ENCODE peak calls at places on chromosome 5, in nine cellular contexts. Y is effector memory CD4-positive, alpha-beta T cell; B is PC-3; Q is mammary epithelial cell; T is Panc1; L is fibroblast of lung; M is gastrocnemius medialis; S is colonic mucosa; P is cardiac muscle cell. J is an unnamed sample. For H3K9me3, the result is how much of the 10 kb centered on the place peaks cover.

GRCh38 chr5:174313615-174314014 is 268.1 kb downstream of the NSG2 start:
- DNase-seq in S (no peak), T (no peak), Y (no peak), P (no peak), M (no peak), L (no peak), Q (no peak), B (no peak), J (no peak)

GRCh38 chr5:135648109-135648508 is 69.3 kb upstream of the CXCL14 start:
- DNase-seq in Q (no peak), L (no peak), M (no peak), S (no peak), P (no peak), Y (no peak), B (no peak), T (no peak), J (no peak)

GRCh38 chr5:55680353-55680752 is 31.8 kb downstream of the SLC38A9 start:
- DNase-seq in Q (no peak), S (no peak), P (no peak), M (no peak), T (no peak), Y (no peak), B (no peak), L (peak), J (no peak)

GRCh38 chr5:45094876-45095275 is 286.1 kb downstream of the MRPS30 start:
- DNase-seq in T (no peak), M (no peak), L (no peak), P (no peak), B (no peak), Y (no peak), Q (no peak), S (no peak), J (no peak)

GRCh38 chr5:81579525-81579924 is 171.4 kb downstream of the SSBP2 start:
- DNase-seq in L (no peak), B (no peak), M (no peak), P (peak), S (no peak), Y (no peak), Q (peak), T (no peak), J (no peak)

GRCh38 chr5:173333900-173334685 is 5.9 kb upstream of the STC2 start:
- DNase-seq in Q (peak), S (no peak), Y (no peak), B (peak), M (no peak), L (peak), T (no peak), P (peak), J (no peak)

GRCh38 chr5:94442971-94443370 is 175.4 kb downstream of the KIAA0825 start:
- DNase-seq in L (no peak), S (no peak), Q (peak), B (peak), P (peak), T (no peak), M (no peak), Y (no peak), J (no peak)

GRCh38 chr5:25107878-25108277 is 463.1 kb upstream of the CDH10 start:
- DNase-seq in M (no peak), T (no peak), S (no peak), L (peak), Q (peak), Y (no peak), B (peak), P (no peak), J (no peak)

GRCh38 chr5:106843812-106844416 is 826.8 kb downstream of the EFNA5 start:
- DNase-seq in Y (no peak), B (peak), S (no peak), L (peak), T (no peak), P (peak), Q (peak), M (no peak), J (no peak)

GRCh38 chr5:1800470-1801060 is 642 bp upstream of the NDUFS6 start:
- DNase-seq in Q (no peak), P (peak), S (peak), M (no peak), L (peak), T (peak), B (peak), Y (peak), J (peak)

GRCh38 chr5:78264600-78264999 is 29.9 kb downstream of the AP3B1 start:
- DNase-seq in S (no peak), T (no peak), Y (no peak), P (no peak), M (no peak), B (no peak), L (no peak), Q (no peak), J (no peak)

GRCh38 chr5:25944786-25945185 is 1093.6 kb downstream of the CDH9 start:
- DNase-seq in T (no peak), M (no peak), S (no peak), Y (no peak), B (no peak), L (no peak), Q (no peak), P (no peak), J (no peak)

GRCh38 chr5:76638466-76638865 is 15.3 kb upstream of the F2RL2 start:
- DNase-seq in T (no peak), S (no peak), M (no peak), B (no peak), P (no peak), Y (no peak), Q (no peak), L (peak), J (no peak)

GRCh38 chr5:31678180-31678579 is 39.2 kb downstream of the PDZD2 start:
- DNase-seq in P (peak), S (no peak), L (no peak), B (no peak), Y (no peak), T (no peak), M (peak), Q (no peak), J (no peak)

GRCh38 chr5:5320062-5320805 is 102.2 kb upstream of the ICE1 start:
- DNase-seq in T (no peak), M (no peak), S (no peak), P (no peak), L (no peak), Q (no peak), Y (no peak), B (no peak), J (no peak)

GRCh38 chr5:175814676-175815075 is 56.7 kb upstream of the CPLX2 start:
- DNase-seq in T (no peak), P (peak), B (peak), Y (no peak), S (no peak), L (peak), M (no peak), Q (peak), J (no peak)

GRCh38 chr5:119291877-119292276 is 63.9 kb upstream of the TNFAIP8 start:
- DNase-seq in M (no peak), Q (no peak), P (no peak), S (no peak), T (no peak), Y (no peak), B (no peak), L (no peak), J (no peak)

GRCh38 chr5:78574157-78574673 is 74.4 kb downstream of the LHFPL2 start:
- DNase-seq in B (no peak), S (no peak), M (no peak), T (no peak), Q (no peak), L (no peak), P (no peak), Y (no peak), J (no peak)

GRCh38 chr5:9207820-9208418 is 338.0 kb downstream of the SEMA5A start:
- DNase-seq in S (no peak), Q (peak), B (peak), L (peak), M (no peak), T (peak), P (peak), Y (no peak), J (no peak)

GRCh38 chr5:27217160-27217956 is 179.0 kb upstream of the CDH9 start:
- DNase-seq in P (no peak), M (no peak), B (no peak), Q (no peak), S (no peak), Y (no peak), T (no peak), L (no peak), J (no peak)
- H3K4me3 ChIP-seq in P (no peak), M (no peak), B (no peak), Q (no peak), S (no peak), Y (no peak), T (peak), L (no peak), J (no peak)

DNA sequence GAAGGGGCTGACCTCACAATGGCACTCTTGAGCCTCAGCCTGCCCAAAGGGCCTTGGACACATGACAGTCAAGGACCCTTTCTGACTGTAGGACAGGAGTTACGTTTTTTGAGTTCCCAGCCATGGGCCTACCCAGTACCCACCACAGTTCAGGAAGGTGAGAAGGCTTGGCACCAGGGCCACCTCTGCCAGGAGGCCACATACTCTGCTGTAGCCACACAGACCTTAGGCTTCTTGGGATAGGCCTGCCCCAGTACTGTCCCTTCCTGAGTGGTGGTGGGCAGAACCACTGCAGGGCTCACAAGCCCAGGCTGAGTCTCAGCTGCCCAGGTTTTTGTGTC is 12.8 kb downstream of the PDLIM4 start:
- DNase-seq in M (no peak), T (no peak), Y (no peak), L (no peak), B (no peak), P (no peak), Q (no peak), S (peak), J (no peak)
- H3K27ac ChIP-seq in M (no peak), T (no peak), Y (no peak), L (no peak), B (no peak), P (no peak), Q (no peak), S (no peak), J (no peak)

GRCh38 chr5:103793595-103794182 is 231.1 kb upstream of the NUDT12 start:
- DNase-seq in B (no peak), L (no peak), Y (no peak), T (no peak), M (no peak), P (no peak), Q (no peak), S (no peak), J (no peak)
- H3K9me3 ChIP-seq in B (under half), L (under half), Y (under half), T (under half), M (under half), P (under half), Q (under half), S (under half), J (under half)

DNA sequence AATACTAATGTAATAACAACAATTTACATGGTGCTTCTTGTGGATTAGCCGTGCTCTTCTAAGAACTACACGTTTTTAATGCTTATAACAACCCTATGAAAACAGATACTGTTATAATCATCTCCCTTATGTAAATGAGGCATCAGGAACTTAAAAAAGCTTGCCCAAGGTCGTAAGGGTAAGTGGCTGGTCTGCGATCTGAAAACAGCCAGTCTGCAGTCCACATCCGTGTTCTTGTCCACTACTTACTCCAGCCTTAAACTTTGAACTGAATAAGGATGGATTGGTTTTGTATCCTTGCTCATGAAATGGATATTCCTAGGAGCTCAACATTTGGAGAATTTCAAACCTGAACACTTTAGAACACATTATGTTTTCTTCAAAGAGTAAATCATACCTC is 26.7 kb downstream of the PAM start:
- DNase-seq in Y (no peak), M (no peak), L (no peak), S (no peak), Q (no peak), B (no peak), T (no peak), P (no peak), J (no peak)
- H3K4me3 ChIP-seq in Y (no peak), M (no peak), L (no peak), S (no peak), Q (no peak), B (no peak), T (no peak), P (no peak), J (no peak)

DNA sequence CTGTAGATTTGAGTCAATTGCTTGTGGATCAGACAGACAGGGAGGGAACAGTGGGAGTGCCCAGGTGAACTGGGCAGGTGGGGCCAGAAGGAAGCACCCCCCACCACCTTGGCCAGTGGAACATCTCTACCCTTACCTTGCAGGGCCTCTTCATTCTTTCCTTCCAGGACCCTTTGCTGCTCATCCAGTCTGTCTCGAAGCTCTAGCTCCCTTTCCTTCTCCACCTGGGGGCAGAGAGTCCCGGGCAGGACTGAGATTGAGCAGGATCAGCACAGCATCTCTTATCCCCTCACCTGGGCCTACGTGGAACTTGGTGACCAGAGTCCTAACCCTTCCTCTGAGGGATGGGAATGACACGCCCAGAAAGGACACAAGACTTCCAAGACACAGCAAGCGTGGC is 25.0 kb downstream of the CCDC69 start:
- DNase-seq in L (no peak), S (no peak), B (no peak), P (no peak), Y (no peak), T (no peak), M (no peak), Q (no peak), J (no peak)
- H3K27ac ChIP-seq in L (no peak), S (no peak), B (no peak), P (no peak), Y (no peak), T (no peak), M (no peak), Q (no peak), J (no peak)

GRCh38 chr5:141422742-141423291 is 2.0 kb downstream of the PCDHGA11 start:
- DNase-seq in Y (no peak), Q (no peak), S (no peak), L (no peak), B (no peak), M (no peak), T (no peak), P (no peak), J (no peak)

GRCh38 chr5:141420855-141421488 is at the start of gene PCDHGA11:
- DNase-seq in M (no peak), S (peak), L (peak), P (peak), Q (peak), Y (no peak), T (no peak), B (no peak), J (peak)

GRCh38 chr5:141419074-141419880 is 1.6 kb upstream of the PCDHGA11 start:
- DNase-seq in T (no peak), B (no peak), Q (no peak), S (no peak), L (no peak), P (no peak), Y (no peak), M (no peak), J (no peak)

GRCh38 chr5:141421489-141421855 is 621 bp downstream of the PCDHGA11 start:
- DNase-seq in B (no peak), Q (no peak), M (no peak), T (no peak), P (no peak), S (no peak), L (no peak), Y (no peak), J (no peak)
- H3K9me3 ChIP-seq in B (under half), Q (half or more), M (under half), T (under half), P (under half), S (under half), L (under half), Y (under half), J (half or more)

GRCh38 chr5:162274684-162275083 is 207.1 kb downstream of the GABRG2 start:
- DNase-seq in M (no peak), L (no peak), B (no peak), Q (no peak), T (no peak), P (no peak), Y (no peak), S (no peak), J (no peak)

GRCh38 chr5:162268694-162269481 is 201.3 kb downstream of the GABRG2 start:
- DNase-seq in B (no peak), Q (no peak), P (no peak), Y (no peak), M (no peak), S (no peak), T (no peak), L (no peak), J (no peak)

DNA sequence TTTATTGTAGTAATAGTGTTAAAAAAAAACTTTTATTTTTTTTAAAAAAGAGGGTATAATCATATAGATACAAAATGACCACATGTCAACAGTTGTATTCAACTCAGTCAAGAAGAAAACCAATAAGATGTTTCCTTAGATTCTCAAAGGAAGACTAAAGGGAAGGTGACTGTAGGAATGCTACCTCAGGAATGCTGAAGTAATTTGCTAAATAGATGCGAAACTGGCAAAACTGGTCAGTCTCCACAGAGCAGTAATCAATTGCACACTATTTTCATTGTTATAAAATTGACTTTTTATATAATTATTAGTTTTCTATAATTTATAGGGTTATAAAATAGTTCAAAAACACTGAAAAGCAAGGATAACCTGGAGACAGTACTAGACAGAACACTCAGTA is 204.8 kb downstream of the GABRG2 start:
- DNase-seq in Q (no peak), P (no peak), S (no peak), M (no peak), L (no peak), Y (no peak), T (no peak), B (no peak), J (no peak)
- H3K4me3 ChIP-seq in Q (no peak), P (no peak), S (no peak), M (no peak), L (no peak), Y (no peak), T (no peak), B (no peak), J (no peak)

GRCh38 chr5:123163225-123163876 is 74.3 kb downstream of the PRDM6 start:
- DNase-seq in Q (no peak), T (no peak), P (no peak), L (no peak), B (no peak), S (no peak), M (no peak), Y (no peak), J (no peak)

GRCh38 chr5:123154857-123155467 is 65.9 kb downstream of the PRDM6 start:
- DNase-seq in Q (no peak), L (no peak), Y (no peak), S (no peak), P (peak), B (no peak), M (no peak), T (no peak), J (peak)

GRCh38 chr5:123156577-123157296 is 67.7 kb downstream of the PRDM6 start:
- DNase-seq in L (peak), M (no peak), S (no peak), Q (peak), T (no peak), B (no peak), Y (no peak), P (peak), J (no peak)

GRCh38 chr5:123155511-123155923 is 66.5 kb downstream of the PRDM6 start:
- DNase-seq in S (no peak), Y (no peak), B (peak), L (peak), M (no peak), P (no peak), T (no peak), Q (no peak), J (no peak)

GRCh38 chr5:123157797-123158528 is 68.9 kb downstream of the PRDM6 start:
- DNase-seq in Q (peak), S (no peak), P (peak), B (peak), L (peak), T (no peak), M (no peak), Y (no peak), J (no peak)
- H3K27ac ChIP-seq in Q (no peak), S (peak), P (no peak), B (no peak), L (peak), T (no peak), M (no peak), Y (no peak), J (peak)

GRCh38 chr5:179079165-179079987 is 19.2 kb downstream of the ZNF354C start:
- DNase-seq in L (no peak), Q (peak), B (no peak), T (no peak), M (no peak), S (no peak), P (no peak), Y (no peak), J (no peak)
- H3K9me3 ChIP-seq in L (under half), Q (half or more), B (under half), T (half or more), M (half or more), S (under half), P (under half), Y (half or more), J (half or more)